ENCODE peak calls at places on chromosome 21, in six cellular contexts. One of them, this sample, is unnamed.

GRCh38 chr21:36766511-36766910 is 67.6 kb downstream of the SIM2 start:
- DNase-seq in NCI-H1105: no peak
- DNase-seq in activated T-cell treated with anti-CD3 and anti-CD28 coated beads for 1 hour: no peak
- DNase-seq in OCI-M1: no peak
- DNase-seq in HAP-1: no peak
- DNase-seq in amniotic stem cell: no peak
- DNase-seq in this sample: no peak

GRCh38 chr21:34337741-34338140 is 26.1 kb upstream of the KCNE2 start:
- DNase-seq in amniotic stem cell: no peak
- DNase-seq in HAP-1: no peak
- DNase-seq in NCI-H1105: no peak
- DNase-seq in OCI-M1: no peak
- DNase-seq in activated T-cell treated with anti-CD3 and anti-CD28 coated beads for 1 hour: no peak
- DNase-seq in this sample: no peak

GRCh38 chr21:27513825-27514224 is 546.9 kb upstream of the ADAMTS5 start:
- DNase-seq in amniotic stem cell: no peak
- DNase-seq in activated T-cell treated with anti-CD3 and anti-CD28 coated beads for 1 hour: no peak
- DNase-seq in OCI-M1: no peak
- DNase-seq in NCI-H1105: no peak
- DNase-seq in HAP-1: no peak
- DNase-seq in this sample: no peak

GRCh38 chr21:34812510-34813265 is 143.9 kb downstream of the CLIC6 start:
- DNase-seq in OCI-M1: no peak
- DNase-seq in activated T-cell treated with anti-CD3 and anti-CD28 coated beads for 1 hour: no peak
- DNase-seq in NCI-H1105: no peak
- DNase-seq in HAP-1: no peak
- DNase-seq in amniotic stem cell: peak; percentile 76
- DNase-seq in this sample: no peak

GRCh38 chr21:36723371-36723881 is 24.5 kb downstream of the SIM2 start:
- DNase-seq in activated T-cell treated with anti-CD3 and anti-CD28 coated beads for 1 hour: no peak
- DNase-seq in OCI-M1: no peak
- DNase-seq in NCI-H1105: no peak
- DNase-seq in HAP-1: no peak
- DNase-seq in amniotic stem cell: no peak
- DNase-seq in this sample: no peak

GRCh38 chr21:29148535-29148934 is 18.1 kb downstream of the MAP3K7CL start:
- DNase-seq in activated T-cell treated with anti-CD3 and anti-CD28 coated beads for 1 hour: no peak
- DNase-seq in HAP-1: no peak
- DNase-seq in OCI-M1: no peak
- DNase-seq in amniotic stem cell: no peak
- DNase-seq in NCI-H1105: no peak
- DNase-seq in this sample: no peak

GRCh38 chr21:35711661-35712060 is 348.7 kb downstream of the SETD4 start:
- DNase-seq in HAP-1: no peak
- DNase-seq in amniotic stem cell: no peak
- DNase-seq in NCI-H1105: no peak
- DNase-seq in OCI-M1: no peak
- DNase-seq in activated T-cell treated with anti-CD3 and anti-CD28 coated beads for 1 hour: no peak
- DNase-seq in this sample: no peak

GRCh38 chr21:15455819-15456462 is 273.8 kb upstream of the USP25 start:
- DNase-seq in amniotic stem cell: no peak
- DNase-seq in OCI-M1: no peak
- DNase-seq in activated T-cell treated with anti-CD3 and anti-CD28 coated beads for 1 hour: no peak
- DNase-seq in HAP-1: no peak
- DNase-seq in NCI-H1105: no peak
- DNase-seq in this sample: no peak

GRCh38 chr21:25710550-25710949 is 24.2 kb downstream of the ATP5PF start:
- DNase-seq in HAP-1: no peak
- DNase-seq in NCI-H1105: no peak
- DNase-seq in amniotic stem cell: no peak
- DNase-seq in activated T-cell treated with anti-CD3 and anti-CD28 coated beads for 1 hour: no peak
- DNase-seq in OCI-M1: no peak
- DNase-seq in this sample: no peak

GRCh38 chr21:33644383-33645074 is 2.2 kb downstream of the ITSN1 start:
- DNase-seq in HAP-1: no peak
- DNase-seq in OCI-M1: no peak
- DNase-seq in NCI-H1105: no peak
- DNase-seq in activated T-cell treated with anti-CD3 and anti-CD28 coated beads for 1 hour: no peak
- DNase-seq in amniotic stem cell: no peak
- DNase-seq in this sample: no peak

GRCh38 chr21:25881524-25882376 is 147.0 kb downstream of the GABPA start:
- DNase-seq in HAP-1: peak; percentile 41
- DNase-seq in activated T-cell treated with anti-CD3 and anti-CD28 coated beads for 1 hour: peak; percentile 46
- DNase-seq in OCI-M1: peak; percentile 73
- DNase-seq in NCI-H1105: peak; percentile 44
- DNase-seq in amniotic stem cell: no peak
- DNase-seq in this sample: peak; percentile 34